ENCODE peak calls at places on chromosome 22, in five cellular contexts. O, J, S, I and E are unnamed samples.

GRCh38 chr22:37240941-37241320 is 3.1 kb downstream of the RAC2 start:
- DNase-seq in O (peak), J (no peak), S (no peak), I (no peak), E (no peak)

GRCh38 chr22:36730176-36730858 is 26.8 kb upstream of the CACNG2 start:
- DNase-seq in O (no peak), J (no peak), S (no peak), I (no peak), E (no peak)

GRCh38 chr22:28772633-28773460 is at the start of gene CCDC117:
- DNase-seq in O (peak), J (peak), S (peak), I (peak), E (peak)

GRCh38 chr22:33007485-33007884 is 50.7 kb downstream of the SYN3 start:
- DNase-seq in O (no peak), J (no peak), S (no peak), I (no peak), E (no peak)

GRCh38 chr22:24105018-24105360 is 76.3 kb upstream of the SUSD2 start:
- DNase-seq in O (no peak), J (peak), S (no peak), I (no peak), E (no peak)

GRCh38 chr22:27715078-27715477 is 86.5 kb downstream of the MN1 start:
- DNase-seq in O (peak), J (no peak), S (no peak), I (no peak), E (peak)

GRCh38 chr22:19762315-19763140 is 1.9 kb downstream of the TBX1 start:
- DNase-seq in O (no peak), J (no peak), S (no peak), I (no peak), E (no peak)

GRCh38 chr22:44325718-44326548 is 13.2 kb upstream of the SHISAL1 start:
- DNase-seq in O (peak), J (peak), S (no peak), I (no peak), E (peak)

GRCh38 chr22:49046546-49047305 is 780.9 kb downstream of the BRD1 start:
- DNase-seq in O (peak), J (no peak), S (peak), I (peak), E (no peak)

GRCh38 chr22:33111491-33111890 is 53.3 kb upstream of the SYN3 start:
- DNase-seq in O (no peak), J (no peak), S (no peak), I (no peak), E (no peak)